ENCODE peak calls at places on chromosome 4, in six cellular contexts. One of them, this sample, is unnamed. For H3K27me3, the result is how much of the 10 kb centered on the place peaks cover.

GRCh38 chr4:178632415-178632814 is 1190.2 kb upstream of the AGA start:
- DNase-seq in suprapubic skin: no peak
- DNase-seq in psoas muscle: no peak
- DNase-seq in neural progenitor cell: no peak
- DNase-seq in GM12878: peak
- DNase-seq in lower lobe of right lung: no peak
- DNase-seq in this sample: no peak

GRCh38 chr4:184417802-184418511 is 56.4 kb downstream of the IRF2 start:
- DNase-seq in suprapubic skin: no peak
- DNase-seq in psoas muscle: no peak
- DNase-seq in neural progenitor cell: no peak
- DNase-seq in GM12878: peak
- DNase-seq in lower lobe of right lung: no peak
- DNase-seq in this sample: no peak

GRCh38 chr4:140095694-140096482 is 58.1 kb downstream of the MAML3 start:
- DNase-seq in suprapubic skin: no peak
- DNase-seq in psoas muscle: peak
- DNase-seq in neural progenitor cell: no peak
- DNase-seq in GM12878: no peak
- DNase-seq in lower lobe of right lung: peak
- DNase-seq in this sample: peak

GRCh38 chr4:149112109-149112508 is 669.9 kb upstream of the NR3C2 start:
- DNase-seq in suprapubic skin: no peak
- DNase-seq in psoas muscle: no peak
- DNase-seq in neural progenitor cell: no peak
- DNase-seq in GM12878: no peak
- DNase-seq in lower lobe of right lung: no peak
- DNase-seq in this sample: no peak

GRCh38 chr4:188854451-188854850 is 715.2 kb downstream of the TRIML1 start:
- DNase-seq in suprapubic skin: no peak
- DNase-seq in psoas muscle: no peak
- DNase-seq in neural progenitor cell: no peak
- DNase-seq in GM12878: no peak
- DNase-seq in lower lobe of right lung: no peak
- DNase-seq in this sample: no peak

GRCh38 chr4:125515016-125515415 is 200.3 kb downstream of the FAT4 start:
- DNase-seq in suprapubic skin: no peak
- DNase-seq in psoas muscle: no peak
- DNase-seq in neural progenitor cell: no peak
- DNase-seq in GM12878: no peak
- DNase-seq in lower lobe of right lung: no peak
- DNase-seq in this sample: no peak

GRCh38 chr4:147318581-147318980 is 162.3 kb upstream of the EDNRA start:
- DNase-seq in suprapubic skin: no peak
- DNase-seq in psoas muscle: no peak
- DNase-seq in neural progenitor cell: no peak
- DNase-seq in GM12878: no peak
- DNase-seq in lower lobe of right lung: no peak
- DNase-seq in this sample: no peak

GRCh38 chr4:99806545-99806944 is 10.1 kb upstream of the DAPP1 start:
- DNase-seq in suprapubic skin: no peak
- DNase-seq in psoas muscle: no peak
- DNase-seq in neural progenitor cell: peak
- DNase-seq in GM12878: no peak
- DNase-seq in lower lobe of right lung: no peak
- DNase-seq in this sample: no peak

GRCh38 chr4:154807042-154807630 is 26.1 kb downstream of the RBM46 start:
- DNase-seq in suprapubic skin: no peak
- DNase-seq in psoas muscle: no peak
- DNase-seq in neural progenitor cell: peak
- DNase-seq in GM12878: peak
- DNase-seq in lower lobe of right lung: no peak
- DNase-seq in this sample: no peak

GRCh38 chr4:108619372-108620100 is 840 bp upstream of the RPL34 start:
- DNase-seq in suprapubic skin: no peak
- DNase-seq in psoas muscle: no peak
- DNase-seq in neural progenitor cell: no peak
- DNase-seq in GM12878: no peak
- DNase-seq in lower lobe of right lung: no peak
- DNase-seq in this sample: no peak

GRCh38 chr4:60619531-60620305 is 580.4 kb upstream of the ADGRL3 start:
- DNase-seq in suprapubic skin: no peak
- DNase-seq in psoas muscle: no peak
- DNase-seq in neural progenitor cell: no peak
- DNase-seq in GM12878: no peak
- DNase-seq in lower lobe of right lung: no peak
- DNase-seq in this sample: no peak

GRCh38 chr4:137998666-137999429 is 243.3 kb downstream of the SLC7A11 start:
- DNase-seq in suprapubic skin: no peak
- DNase-seq in psoas muscle: no peak
- DNase-seq in neural progenitor cell: no peak
- DNase-seq in GM12878: no peak
- DNase-seq in lower lobe of right lung: no peak
- DNase-seq in this sample: no peak

GRCh38 chr4:182822554-182822953 is 94.6 kb downstream of the DCTD start:
- DNase-seq in suprapubic skin: no peak
- DNase-seq in psoas muscle: no peak
- DNase-seq in neural progenitor cell: no peak
- DNase-seq in GM12878: no peak
- DNase-seq in lower lobe of right lung: no peak
- DNase-seq in this sample: no peak

GRCh38 chr4:67928547-67928946 is 34.7 kb downstream of the TMPRSS11A start:
- DNase-seq in suprapubic skin: no peak
- DNase-seq in psoas muscle: no peak
- DNase-seq in neural progenitor cell: peak
- DNase-seq in GM12878: no peak
- DNase-seq in lower lobe of right lung: no peak
- DNase-seq in this sample: no peak

DNA sequence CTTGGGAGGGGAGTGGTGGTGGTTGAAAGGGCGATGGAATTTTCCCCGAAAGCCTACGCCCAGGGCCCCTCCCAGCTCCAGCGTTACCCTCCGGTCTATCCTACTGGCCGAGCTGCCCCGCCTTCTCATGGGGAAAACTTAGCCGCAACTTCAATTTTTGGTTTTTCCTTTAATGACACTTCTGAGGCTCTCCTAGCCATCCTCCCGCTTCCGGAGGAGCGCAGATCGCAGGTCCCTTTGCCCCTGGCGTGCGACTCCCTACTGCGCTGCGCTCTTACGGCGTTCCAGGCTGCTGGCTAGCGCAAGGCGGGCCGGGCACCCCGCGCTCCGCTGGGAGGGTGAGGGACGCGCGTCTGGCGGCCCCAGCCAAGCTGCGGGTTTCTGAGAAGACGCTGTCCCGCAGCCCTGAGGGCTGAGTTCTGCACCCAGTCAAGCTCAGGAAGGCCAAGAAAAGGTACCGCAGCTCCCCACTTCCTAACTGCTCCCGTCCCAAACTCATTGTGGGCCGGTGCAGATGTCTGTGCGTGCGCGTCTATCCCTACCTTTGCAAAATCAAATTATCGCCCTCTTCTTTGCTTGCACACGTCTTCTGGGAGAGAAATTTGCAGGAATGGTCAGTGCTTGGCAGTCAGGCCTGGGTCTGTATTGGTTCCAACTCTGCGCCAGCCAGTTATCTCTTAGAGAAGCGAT is 533 bp downstream of the IL15 start:
- DNase-seq in suprapubic skin: no peak
- DNase-seq in psoas muscle: peak
- DNase-seq in neural progenitor cell: peak
- DNase-seq in GM12878: no peak
- DNase-seq in lower lobe of right lung: peak
- DNase-seq in this sample: peak
- H3K27me3 ChIP-seq in suprapubic skin: under half
- H3K27me3 ChIP-seq in psoas muscle: under half
- H3K27me3 ChIP-seq in neural progenitor cell: half or more
- H3K27me3 ChIP-seq in GM12878: under half
- H3K27me3 ChIP-seq in lower lobe of right lung: under half
- H3K27me3 ChIP-seq in this sample: under half

GRCh38 chr4:30722092-30722915 is 2.1 kb downstream of the PCDH7 start:
- DNase-seq in suprapubic skin: no peak
- DNase-seq in psoas muscle: peak
- DNase-seq in neural progenitor cell: peak
- DNase-seq in GM12878: no peak
- DNase-seq in lower lobe of right lung: no peak
- DNase-seq in this sample: peak
- H3K27me3 ChIP-seq in suprapubic skin: under half
- H3K27me3 ChIP-seq in psoas muscle: under half
- H3K27me3 ChIP-seq in neural progenitor cell: under half
- H3K27me3 ChIP-seq in GM12878: under half
- H3K27me3 ChIP-seq in lower lobe of right lung: half or more
- H3K27me3 ChIP-seq in this sample: under half

GRCh38 chr4:112153222-112153791 is 8.1 kb downstream of the FAM241A start:
- DNase-seq in suprapubic skin: no peak
- DNase-seq in psoas muscle: no peak
- DNase-seq in neural progenitor cell: no peak
- DNase-seq in GM12878: no peak
- DNase-seq in lower lobe of right lung: no peak
- DNase-seq in this sample: no peak

GRCh38 chr4:112145820-112146813 is 863 bp downstream of the FAM241A start:
- DNase-seq in suprapubic skin: no peak
- DNase-seq in psoas muscle: peak
- DNase-seq in neural progenitor cell: peak
- DNase-seq in GM12878: peak
- DNase-seq in lower lobe of right lung: peak
- DNase-seq in this sample: peak

GRCh38 chr4:112152496-112152895 is 7.2 kb downstream of the FAM241A start:
- DNase-seq in suprapubic skin: no peak
- DNase-seq in psoas muscle: no peak
- DNase-seq in neural progenitor cell: no peak
- DNase-seq in GM12878: no peak
- DNase-seq in lower lobe of right lung: no peak
- DNase-seq in this sample: no peak

GRCh38 chr4:112147697-112148096 is 2.4 kb downstream of the FAM241A start:
- DNase-seq in suprapubic skin: no peak
- DNase-seq in psoas muscle: no peak
- DNase-seq in neural progenitor cell: no peak
- DNase-seq in GM12878: no peak
- DNase-seq in lower lobe of right lung: no peak
- DNase-seq in this sample: no peak

GRCh38 chr4:112150920-112151319 is 5.7 kb downstream of the FAM241A start:
- DNase-seq in suprapubic skin: no peak
- DNase-seq in psoas muscle: no peak
- DNase-seq in neural progenitor cell: no peak
- DNase-seq in GM12878: no peak
- DNase-seq in lower lobe of right lung: no peak
- DNase-seq in this sample: no peak
- H3K27me3 ChIP-seq in suprapubic skin: under half
- H3K27me3 ChIP-seq in psoas muscle: under half
- H3K27me3 ChIP-seq in neural progenitor cell: under half
- H3K27me3 ChIP-seq in GM12878: under half
- H3K27me3 ChIP-seq in lower lobe of right lung: under half
- H3K27me3 ChIP-seq in this sample: under half

GRCh38 chr4:186299291-186299690 is 33.3 kb downstream of the F11 start:
- DNase-seq in suprapubic skin: no peak
- DNase-seq in psoas muscle: no peak
- DNase-seq in neural progenitor cell: no peak
- DNase-seq in GM12878: no peak
- DNase-seq in lower lobe of right lung: no peak
- DNase-seq in this sample: no peak
- H3K27me3 ChIP-seq in suprapubic skin: under half
- H3K27me3 ChIP-seq in psoas muscle: under half
- H3K27me3 ChIP-seq in neural progenitor cell: under half
- H3K27me3 ChIP-seq in GM12878: under half
- H3K27me3 ChIP-seq in lower lobe of right lung: under half
- H3K27me3 ChIP-seq in this sample: under half

GRCh38 chr4:186901850-186902249 is 178.2 kb upstream of the FAT1 start:
- DNase-seq in suprapubic skin: no peak
- DNase-seq in psoas muscle: no peak
- DNase-seq in neural progenitor cell: no peak
- DNase-seq in GM12878: no peak
- DNase-seq in lower lobe of right lung: no peak
- DNase-seq in this sample: no peak
- H3K27me3 ChIP-seq in suprapubic skin: under half
- H3K27me3 ChIP-seq in psoas muscle: under half
- H3K27me3 ChIP-seq in neural progenitor cell: under half
- H3K27me3 ChIP-seq in GM12878: under half
- H3K27me3 ChIP-seq in lower lobe of right lung: under half
- H3K27me3 ChIP-seq in this sample: under half

DNA sequence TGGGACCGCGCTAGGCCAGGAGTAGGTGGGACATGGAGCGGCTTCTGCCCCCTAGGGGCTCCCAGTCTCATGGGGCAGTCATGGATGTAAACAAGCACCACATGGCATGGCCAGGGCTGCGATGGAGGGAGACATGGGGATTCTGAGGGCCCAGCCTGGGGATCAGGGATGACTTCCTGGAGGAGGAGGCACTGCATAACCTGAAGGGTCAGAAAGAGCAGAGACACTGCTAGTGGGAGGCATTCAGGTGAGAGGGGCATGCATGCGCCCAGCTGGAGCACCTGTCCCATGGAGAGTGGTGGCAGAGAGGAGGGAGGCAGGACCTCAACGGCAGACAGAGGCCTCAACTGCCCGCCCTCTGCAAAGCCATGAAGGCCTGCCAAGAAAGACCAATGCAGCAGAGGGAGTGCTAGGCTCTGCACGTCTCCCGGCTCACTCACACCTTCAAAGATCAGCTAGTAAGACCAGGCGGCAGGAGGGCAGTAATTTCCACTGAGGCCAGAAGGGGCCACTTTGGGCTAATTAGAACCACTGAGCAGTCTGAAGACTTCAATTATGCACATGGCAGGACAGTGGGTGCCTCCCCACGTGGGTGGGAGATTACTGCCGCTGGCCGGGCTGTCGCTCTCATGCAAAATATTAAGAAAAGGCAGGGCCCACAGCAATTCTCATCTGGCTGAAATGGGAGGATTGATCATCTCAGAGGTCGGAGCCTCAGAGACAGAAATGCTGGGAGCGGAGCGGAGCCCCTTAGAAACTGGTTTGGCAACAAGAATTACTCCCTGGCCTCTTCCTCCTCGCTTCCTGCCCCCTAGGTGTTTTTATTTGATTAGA is 69.6 kb downstream of the PPP2R2C start:
- DNase-seq in suprapubic skin: no peak
- DNase-seq in psoas muscle: no peak
- DNase-seq in neural progenitor cell: peak
- DNase-seq in GM12878: no peak
- DNase-seq in lower lobe of right lung: no peak
- DNase-seq in this sample: no peak
- H3K27me3 ChIP-seq in suprapubic skin: half or more
- H3K27me3 ChIP-seq in psoas muscle: under half
- H3K27me3 ChIP-seq in neural progenitor cell: under half
- H3K27me3 ChIP-seq in GM12878: under half
- H3K27me3 ChIP-seq in lower lobe of right lung: half or more
- H3K27me3 ChIP-seq in this sample: under half

DNA sequence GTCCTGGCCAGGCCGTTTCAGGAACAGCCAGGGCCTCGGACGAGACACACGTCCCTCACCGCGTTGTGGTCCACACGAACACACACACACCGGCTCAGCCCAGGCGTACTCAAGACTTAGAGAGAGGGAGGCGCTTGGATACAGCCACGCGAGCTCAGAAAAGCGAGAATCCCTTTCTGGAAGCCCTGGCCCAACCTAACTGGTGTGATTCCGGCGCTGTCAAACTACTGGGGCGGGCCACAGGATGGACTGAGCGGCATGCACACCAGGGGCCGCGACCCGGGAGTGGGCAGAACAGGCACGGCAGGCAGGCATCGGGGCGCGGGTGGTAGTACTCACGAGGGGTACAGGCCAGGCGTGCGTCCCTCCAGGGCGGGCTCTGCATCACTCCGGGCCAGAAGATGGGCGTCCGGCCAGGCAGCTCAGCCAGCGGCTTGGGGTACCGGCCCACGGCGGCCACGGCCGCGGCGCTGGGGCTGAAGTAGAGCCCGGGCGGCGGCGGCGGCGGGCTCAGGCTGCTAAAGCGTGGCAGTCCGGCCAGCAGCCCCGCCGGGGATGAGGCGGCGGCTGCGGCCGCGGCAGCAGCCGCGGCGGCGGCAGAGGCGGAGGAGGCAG is 1.8 kb downstream of the NKX6-1 start:
- DNase-seq in suprapubic skin: no peak
- DNase-seq in psoas muscle: no peak
- DNase-seq in neural progenitor cell: peak
- DNase-seq in GM12878: no peak
- DNase-seq in lower lobe of right lung: no peak
- DNase-seq in this sample: no peak
- H3K27me3 ChIP-seq in suprapubic skin: half or more
- H3K27me3 ChIP-seq in psoas muscle: under half
- H3K27me3 ChIP-seq in neural progenitor cell: half or more
- H3K27me3 ChIP-seq in GM12878: under half
- H3K27me3 ChIP-seq in lower lobe of right lung: half or more
- H3K27me3 ChIP-seq in this sample: under half